ENCODE peak calls at places on chromosomes 12 and 14, in five cellular contexts. R, W, M, G and E are unnamed samples. For H3K4me1, the result is how much of the 10 kb centered on the place peaks cover.

GRCh38 chr14:103846569-103847438 is 571 bp downstream of the PPP1R13B start:
- DNase-seq in R (peak), W (peak), M (peak), G (no peak), E (peak)

GRCh38 chr12:91695964-91696363 is 449.7 kb downstream of the BTG1 start:
- DNase-seq in R (no peak), W (no peak), M (no peak), G (no peak), E (no peak)

GRCh38 chr12:45674583-45674982 is 54.9 kb upstream of the ARID2 start:
- DNase-seq in R (no peak), W (no peak), M (peak), G (peak), E (no peak)

GRCh38 chr14:75542585-75543091 is 20.4 kb downstream of the BATF start:
- DNase-seq in R (peak), W (peak), M (no peak), G (peak), E (peak)

GRCh38 chr14:105146976-105147700 is 21.4 kb downstream of the JAG2 start:
- DNase-seq in R (no peak), W (no peak), M (no peak), G (peak), E (no peak)

GRCh38 chr14:78902010-78902623 is 731.9 kb downstream of the NRXN3 start:
- DNase-seq in R (peak), W (peak), M (peak), G (no peak), E (peak)

GRCh38 chr12:39505025-39505424 is 62.1 kb upstream of the KIF21A start:
- DNase-seq in R (peak), W (no peak), M (no peak), G (no peak), E (no peak)

GRCh38 chr14:105180598-105181528 is at the start of gene NUDT14:
- DNase-seq in R (peak), W (peak), M (peak), G (peak), E (peak)

GRCh38 chr14:76715102-76715926 is 46.0 kb upstream of the VASH1 start:
- DNase-seq in R (no peak), W (no peak), M (no peak), G (no peak), E (no peak)

GRCh38 chr12:74906224-74906623 is 303.4 kb downstream of the KCNC2 start:
- DNase-seq in R (peak), W (no peak), M (peak), G (no peak), E (no peak)

GRCh38 chr14:103427485-103428443 is 42.5 kb downstream of the MARK3 start:
- DNase-seq in R (peak), W (no peak), M (no peak), G (no peak), E (no peak)

GRCh38 chr14:58362798-58363412 is 32.8 kb upstream of the TOMM20L start:
- DNase-seq in R (peak), W (no peak), M (peak), G (no peak), E (no peak)

GRCh38 chr14:101926620-101927019 is 37.8 kb upstream of the DYNC1H1 start:
- DNase-seq in R (no peak), W (no peak), M (no peak), G (no peak), E (no peak)
- H3K4me1 ChIP-seq in R (under half), W (under half), M (under half), G (under half), E (under half)

DNA sequence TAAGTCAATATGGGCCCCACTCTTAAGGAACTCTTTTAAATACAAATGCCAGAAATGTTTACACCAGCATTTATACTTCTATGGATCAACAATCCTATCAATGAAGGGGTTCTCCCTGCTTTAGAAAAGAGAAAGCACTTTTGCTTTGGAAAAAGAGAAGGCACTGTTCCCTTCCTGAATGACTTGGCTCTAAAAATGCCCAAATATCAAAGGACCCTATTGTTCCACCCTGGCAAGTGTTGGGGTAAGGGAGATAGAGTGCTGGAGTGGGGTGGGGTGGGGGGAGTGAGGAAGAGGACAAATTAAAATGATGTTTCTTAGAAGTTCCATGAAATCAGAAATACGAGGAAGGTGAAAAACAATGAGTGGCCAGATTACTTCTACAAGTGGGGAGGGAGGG is 131.6 kb upstream of the GRIN2B start:
- DNase-seq in R (no peak), W (no peak), M (no peak), G (no peak), E (no peak)
- TF ChIP-seq CTCF in R (no peak), W (no peak), M (no peak), G (no peak), E (no peak)

GRCh38 chr12:57603758-57604453 is 718 bp upstream of the DTX3 start:
- DNase-seq in R (peak), W (peak), M (peak), G (peak), E (no peak)
- H3K4me3 ChIP-seq in R (peak), W (peak), M (peak), G (peak), E (no peak)

DNA sequence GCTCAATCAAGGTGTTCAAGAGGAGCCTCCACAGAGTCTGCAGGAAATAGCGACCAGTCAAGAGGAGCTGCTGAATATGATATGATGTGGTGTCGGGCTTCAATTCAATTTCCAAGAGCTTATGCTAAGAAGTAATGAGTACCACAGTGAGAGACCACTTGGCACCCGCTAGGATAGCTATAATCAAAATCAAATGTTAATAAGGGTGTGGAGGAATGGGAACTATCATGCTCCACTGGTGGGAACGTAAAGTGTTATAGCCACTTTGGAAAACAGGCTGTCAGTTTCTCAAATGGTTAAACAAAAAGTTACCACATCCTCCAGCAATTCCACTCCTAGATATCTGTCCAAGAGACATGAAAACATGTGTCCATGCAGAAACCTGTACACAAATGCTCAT is 6.7 kb downstream of the POLR3B start:
- DNase-seq in R (no peak), W (no peak), M (no peak), G (no peak), E (no peak)
- H3K4me1 ChIP-seq in R (under half), W (under half), M (under half), G (under half), E (under half)

DNA sequence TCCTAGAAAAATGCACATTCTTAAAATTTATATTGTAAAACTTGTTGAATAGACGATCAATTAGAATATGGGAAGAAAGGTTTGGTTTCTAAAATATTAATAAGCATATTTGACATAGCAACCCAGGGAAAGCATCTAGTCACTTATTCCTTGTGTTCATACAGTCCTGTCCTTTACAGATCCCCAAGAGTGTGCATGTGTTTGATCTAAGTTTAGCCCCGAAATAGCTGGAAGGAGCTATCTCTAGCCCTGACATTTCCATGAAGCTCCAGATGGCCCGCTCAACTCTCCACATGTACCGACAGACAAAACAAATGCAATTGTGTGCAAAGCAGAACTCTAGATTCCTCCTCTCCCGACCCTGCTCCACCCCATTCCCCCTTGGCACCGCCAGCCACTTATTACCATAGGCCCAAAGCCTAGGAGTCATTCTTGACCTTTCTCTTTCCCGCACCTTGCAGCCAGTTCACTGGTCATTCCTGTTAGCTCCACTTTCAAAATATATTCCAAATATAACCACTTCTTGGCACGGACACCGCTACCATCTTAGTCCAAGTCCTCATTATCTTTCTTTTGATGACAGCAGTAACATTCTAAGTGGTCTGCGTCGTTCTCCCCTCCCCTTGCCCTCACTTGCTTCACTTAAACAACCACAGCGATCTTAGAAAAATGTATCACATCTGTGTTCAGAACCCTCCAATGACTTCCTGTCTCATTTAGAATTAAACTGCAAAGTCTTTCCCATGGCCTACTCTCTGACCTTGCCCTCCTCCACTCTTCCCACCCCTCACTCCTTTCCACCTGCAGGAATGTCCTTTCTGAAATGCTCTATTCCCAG is 45.5 kb upstream of the GZMB start:
- DNase-seq in R (no peak), W (no peak), M (no peak), G (no peak), E (no peak)
- TF ChIP-seq CTCF in R (no peak), W (no peak), M (peak), G (no peak), E (no peak)

GRCh38 chr12:101691697-101692096 is 5.7 kb upstream of the CHPT1 start:
- DNase-seq in R (no peak), W (no peak), M (no peak), G (no peak), E (no peak)

GRCh38 chr12:101695698-101696097 is 1.7 kb upstream of the CHPT1 start:
- DNase-seq in R (no peak), W (no peak), M (no peak), G (no peak), E (no peak)

GRCh38 chr12:101696477-101697196 is 803 bp upstream of the CHPT1 start:
- DNase-seq in R (peak), W (peak), M (peak), G (peak), E (no peak)

GRCh38 chr12:101697197-101697929 is at the start of gene CHPT1:
- DNase-seq in R (peak), W (peak), M (peak), G (peak), E (peak)

GRCh38 chr12:101694297-101694848 is 3.1 kb upstream of the CHPT1 start:
- DNase-seq in R (no peak), W (no peak), M (no peak), G (no peak), E (no peak)
- H3K4me3 ChIP-seq in R (no peak), W (no peak), M (no peak), G (no peak), E (no peak)

GRCh38 chr12:3752741-3753486 is at the start of gene CRACR2A:
- DNase-seq in R (peak), W (peak), M (peak), G (peak), E (peak)

GRCh38 chr12:3752096-3752709 is 706 bp downstream of the CRACR2A start:
- DNase-seq in R (no peak), W (peak), M (peak), G (peak), E (peak)

GRCh38 chr12:3751151-3752095 is 1.5 kb downstream of the CRACR2A start:
- DNase-seq in R (no peak), W (no peak), M (no peak), G (no peak), E (no peak)

GRCh38 chr12:3748620-3749019 is 4.3 kb downstream of the CRACR2A start:
- DNase-seq in R (no peak), W (no peak), M (no peak), G (no peak), E (no peak)

DNA sequence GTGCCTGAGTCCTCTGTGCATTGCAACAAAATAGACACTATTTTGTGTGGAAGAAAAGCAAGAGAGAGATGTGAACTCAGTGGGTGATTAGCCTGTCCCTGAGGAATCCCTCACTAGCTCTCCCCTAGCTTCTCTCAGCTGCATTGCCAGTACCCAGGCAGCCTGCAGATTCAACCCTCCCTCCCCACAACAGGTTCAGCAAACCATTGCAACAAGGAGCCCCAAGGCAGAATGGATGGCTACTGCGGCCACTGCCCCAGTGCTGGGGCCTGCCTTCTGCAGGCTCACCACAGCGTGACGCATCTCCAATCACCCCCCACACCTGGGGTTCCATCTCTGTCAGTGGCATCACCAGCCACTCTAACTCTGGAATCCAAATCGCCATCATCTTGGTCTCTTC is 2.3 kb downstream of the CRACR2A start:
- DNase-seq in R (no peak), W (no peak), M (no peak), G (no peak), E (no peak)
- H3K4me1 ChIP-seq in R (under half), W (under half), M (under half), G (under half), E (under half)